ENCODE peak calls at places on chromosome 21, in eight cellular contexts. One of them, this sample, is unnamed.

GRCh38 chr21:39319251-39319756 is 5.9 kb upstream of the BRWD1 start:
- DNase-seq in AG09309: no peak
- DNase-seq in B cell: no peak
- DNase-seq in uterus: no peak
- DNase-seq in lower leg skin: peak
- DNase-seq in mucosa of descending colon: no peak
- DNase-seq in adrenal gland: no peak
- DNase-seq in mesothelial cell of epicardium: no peak
- DNase-seq in this sample: no peak

GRCh38 chr21:36507397-36508018 is 27.6 kb upstream of the CLDN14 start:
- DNase-seq in AG09309: no peak
- DNase-seq in B cell: no peak
- DNase-seq in uterus: no peak
- DNase-seq in lower leg skin: no peak
- DNase-seq in mucosa of descending colon: no peak
- DNase-seq in adrenal gland: no peak
- DNase-seq in mesothelial cell of epicardium: no peak
- DNase-seq in this sample: no peak

GRCh38 chr21:38883142-38883541 is 77.4 kb downstream of the ETS2 start:
- DNase-seq in AG09309: no peak
- DNase-seq in B cell: no peak
- DNase-seq in uterus: no peak
- DNase-seq in lower leg skin: no peak
- DNase-seq in mucosa of descending colon: no peak
- DNase-seq in adrenal gland: no peak
- DNase-seq in mesothelial cell of epicardium: no peak
- DNase-seq in this sample: no peak

GRCh38 chr21:36749935-36750578 is 51.1 kb downstream of the SIM2 start:
- DNase-seq in AG09309: no peak
- DNase-seq in B cell: no peak
- DNase-seq in uterus: no peak
- DNase-seq in lower leg skin: no peak
- DNase-seq in mucosa of descending colon: peak
- DNase-seq in adrenal gland: no peak
- DNase-seq in mesothelial cell of epicardium: peak
- DNase-seq in this sample: no peak

GRCh38 chr21:15774590-15774989 is 44.8 kb downstream of the USP25 start:
- DNase-seq in AG09309: peak
- DNase-seq in B cell: no peak
- DNase-seq in uterus: no peak
- DNase-seq in lower leg skin: no peak
- DNase-seq in mucosa of descending colon: no peak
- DNase-seq in adrenal gland: no peak
- DNase-seq in mesothelial cell of epicardium: no peak
- DNase-seq in this sample: no peak

GRCh38 chr21:37281993-37282392 is 14.9 kb upstream of the VPS26C start:
- DNase-seq in AG09309: no peak
- DNase-seq in B cell: peak
- DNase-seq in uterus: no peak
- DNase-seq in lower leg skin: peak
- DNase-seq in mucosa of descending colon: peak
- DNase-seq in adrenal gland: no peak
- DNase-seq in mesothelial cell of epicardium: no peak
- DNase-seq in this sample: no peak

GRCh38 chr21:14753466-14754258 is 207.5 kb upstream of the SAMSN1 start:
- DNase-seq in AG09309: no peak
- DNase-seq in B cell: no peak
- DNase-seq in uterus: no peak
- DNase-seq in lower leg skin: no peak
- DNase-seq in mucosa of descending colon: peak
- DNase-seq in adrenal gland: no peak
- DNase-seq in mesothelial cell of epicardium: no peak
- DNase-seq in this sample: no peak

GRCh38 chr21:37700641-37701202 is 215.5 kb downstream of the KCNJ6 start:
- DNase-seq in AG09309: peak
- DNase-seq in B cell: peak
- DNase-seq in uterus: no peak
- DNase-seq in lower leg skin: no peak
- DNase-seq in mucosa of descending colon: peak
- DNase-seq in adrenal gland: no peak
- DNase-seq in mesothelial cell of epicardium: no peak
- DNase-seq in this sample: no peak

GRCh38 chr21:37704751-37705150 is 211.5 kb downstream of the KCNJ6 start:
- DNase-seq in AG09309: no peak
- DNase-seq in B cell: no peak
- DNase-seq in uterus: no peak
- DNase-seq in lower leg skin: no peak
- DNase-seq in mucosa of descending colon: no peak
- DNase-seq in adrenal gland: no peak
- DNase-seq in mesothelial cell of epicardium: no peak
- DNase-seq in this sample: no peak

GRCh38 chr21:30306821-30307330 is 13.2 kb downstream of the KRTAP26-1 start:
- DNase-seq in AG09309: no peak
- DNase-seq in B cell: no peak
- DNase-seq in uterus: no peak
- DNase-seq in lower leg skin: no peak
- DNase-seq in mucosa of descending colon: no peak
- DNase-seq in adrenal gland: no peak
- DNase-seq in mesothelial cell of epicardium: no peak
- DNase-seq in this sample: no peak

GRCh38 chr21:23936224-23936623 is 1671.1 kb downstream of the MRPL39 start:
- DNase-seq in AG09309: no peak
- DNase-seq in B cell: peak
- DNase-seq in uterus: no peak
- DNase-seq in lower leg skin: no peak
- DNase-seq in mucosa of descending colon: no peak
- DNase-seq in adrenal gland: peak
- DNase-seq in mesothelial cell of epicardium: no peak
- DNase-seq in this sample: no peak

GRCh38 chr21:28233536-28234220 is 759.0 kb downstream of the LTN1 start:
- DNase-seq in AG09309: no peak
- DNase-seq in B cell: no peak
- DNase-seq in uterus: no peak
- DNase-seq in lower leg skin: no peak
- DNase-seq in mucosa of descending colon: no peak
- DNase-seq in adrenal gland: no peak
- DNase-seq in mesothelial cell of epicardium: no peak
- DNase-seq in this sample: no peak

GRCh38 chr21:28230559-28230958 is 762.1 kb downstream of the LTN1 start:
- DNase-seq in AG09309: no peak
- DNase-seq in B cell: no peak
- DNase-seq in uterus: no peak
- DNase-seq in lower leg skin: no peak
- DNase-seq in mucosa of descending colon: no peak
- DNase-seq in adrenal gland: no peak
- DNase-seq in mesothelial cell of epicardium: no peak
- DNase-seq in this sample: no peak

GRCh38 chr21:28237661-28238060 is 755.0 kb downstream of the LTN1 start:
- DNase-seq in AG09309: no peak
- DNase-seq in B cell: no peak
- DNase-seq in uterus: no peak
- DNase-seq in lower leg skin: peak
- DNase-seq in mucosa of descending colon: no peak
- DNase-seq in adrenal gland: no peak
- DNase-seq in mesothelial cell of epicardium: no peak
- DNase-seq in this sample: no peak

GRCh38 chr21:28239345-28239744 is 753.3 kb downstream of the LTN1 start:
- DNase-seq in AG09309: no peak
- DNase-seq in B cell: no peak
- DNase-seq in uterus: no peak
- DNase-seq in lower leg skin: peak
- DNase-seq in mucosa of descending colon: no peak
- DNase-seq in adrenal gland: no peak
- DNase-seq in mesothelial cell of epicardium: no peak
- DNase-seq in this sample: no peak

DNA sequence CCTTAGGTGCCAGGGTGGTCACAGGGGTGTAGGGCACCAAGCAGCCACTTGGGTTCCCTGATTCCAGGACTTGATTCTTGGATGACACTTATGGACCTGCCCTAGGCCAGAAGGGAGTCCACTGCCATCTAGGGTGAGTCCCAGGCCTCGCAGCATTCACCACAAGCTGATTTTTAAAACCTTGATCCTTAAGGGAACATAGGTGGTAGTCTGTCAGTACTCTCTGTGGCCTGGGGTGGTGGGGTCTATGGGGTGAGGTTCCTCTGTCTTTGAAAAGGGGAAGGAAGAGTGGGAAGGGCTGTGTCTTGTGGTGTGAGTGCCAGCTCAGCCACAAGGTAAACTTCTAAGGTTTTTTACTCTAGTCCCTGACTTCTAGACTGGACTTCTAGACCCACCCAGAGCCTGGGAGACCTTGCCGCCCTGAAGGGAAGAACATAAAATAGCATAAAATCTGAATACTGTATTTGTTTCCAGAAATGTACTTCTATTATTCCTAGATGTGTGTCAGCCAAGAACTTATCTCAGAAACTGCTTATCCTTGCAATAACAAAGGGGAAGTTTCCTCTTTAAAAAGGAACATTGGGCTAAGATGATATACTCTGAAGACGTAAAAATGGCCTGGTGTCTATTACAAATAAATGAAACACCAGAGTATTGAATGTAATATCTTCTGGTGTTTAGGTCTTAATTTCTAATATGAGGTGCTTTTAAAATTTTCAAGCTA is 757.3 kb downstream of the LTN1 start:
- DNase-seq in AG09309: no peak
- DNase-seq in B cell: no peak
- DNase-seq in uterus: no peak
- DNase-seq in lower leg skin: peak
- DNase-seq in mucosa of descending colon: peak
- DNase-seq in adrenal gland: peak
- DNase-seq in mesothelial cell of epicardium: no peak
- DNase-seq in this sample: peak
- TF ChIP-seq CTCF in AG09309: peak
- TF ChIP-seq CTCF in B cell: no peak
- TF ChIP-seq CTCF in uterus: no peak
- TF ChIP-seq CTCF in lower leg skin: no peak
- TF ChIP-seq CTCF in mucosa of descending colon: no peak
- TF ChIP-seq CTCF in adrenal gland: peak
- TF ChIP-seq CTCF in mesothelial cell of epicardium: no peak
- TF ChIP-seq CTCF in this sample: no peak

DNA sequence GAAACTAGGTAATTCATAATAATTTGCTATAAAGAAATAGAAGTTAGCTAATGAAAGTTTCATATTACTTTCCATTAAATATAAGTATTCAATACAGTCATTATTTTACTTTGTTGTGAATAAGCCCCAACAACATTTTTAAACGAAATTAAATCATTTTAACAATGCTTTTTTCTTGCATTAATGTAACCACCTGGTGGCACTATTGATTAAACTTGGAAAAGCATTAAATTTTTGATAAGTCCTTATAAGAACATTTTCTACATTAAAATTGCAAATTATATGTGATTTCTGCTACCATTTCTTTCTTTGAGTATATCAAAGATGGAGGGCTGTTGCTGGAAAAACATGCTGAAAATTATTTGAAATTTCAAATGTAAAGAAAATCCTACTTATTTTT is 918.8 kb upstream of the TMPRSS15 start:
- DNase-seq in AG09309: no peak
- DNase-seq in B cell: no peak
- DNase-seq in uterus: no peak
- DNase-seq in lower leg skin: no peak
- DNase-seq in mucosa of descending colon: no peak
- DNase-seq in adrenal gland: no peak
- DNase-seq in mesothelial cell of epicardium: no peak
- DNase-seq in this sample: no peak
- TF ChIP-seq CTCF in AG09309: no peak
- TF ChIP-seq CTCF in B cell: no peak
- TF ChIP-seq CTCF in uterus: no peak
- TF ChIP-seq CTCF in lower leg skin: no peak
- TF ChIP-seq CTCF in mucosa of descending colon: no peak
- TF ChIP-seq CTCF in adrenal gland: no peak
- TF ChIP-seq CTCF in mesothelial cell of epicardium: peak
- TF ChIP-seq CTCF in this sample: no peak

GRCh38 chr21:40516336-40516735 is 330.6 kb downstream of the DSCAM start:
- DNase-seq in AG09309: no peak
- DNase-seq in B cell: no peak
- DNase-seq in uterus: no peak
- DNase-seq in lower leg skin: no peak
- DNase-seq in mucosa of descending colon: peak
- DNase-seq in adrenal gland: peak
- DNase-seq in mesothelial cell of epicardium: no peak
- DNase-seq in this sample: no peak

GRCh38 chr21:40507978-40508377 is 339.0 kb downstream of the DSCAM start:
- DNase-seq in AG09309: peak
- DNase-seq in B cell: no peak
- DNase-seq in uterus: no peak
- DNase-seq in lower leg skin: no peak
- DNase-seq in mucosa of descending colon: no peak
- DNase-seq in adrenal gland: no peak
- DNase-seq in mesothelial cell of epicardium: no peak
- DNase-seq in this sample: no peak

GRCh38 chr21:40511976-40512375 is 335.0 kb downstream of the DSCAM start:
- DNase-seq in AG09309: peak
- DNase-seq in B cell: no peak
- DNase-seq in uterus: no peak
- DNase-seq in lower leg skin: no peak
- DNase-seq in mucosa of descending colon: no peak
- DNase-seq in adrenal gland: no peak
- DNase-seq in mesothelial cell of epicardium: no peak
- DNase-seq in this sample: no peak

GRCh38 chr21:40512590-40512989 is 334.4 kb downstream of the DSCAM start:
- DNase-seq in AG09309: no peak
- DNase-seq in B cell: no peak
- DNase-seq in uterus: no peak
- DNase-seq in lower leg skin: no peak
- DNase-seq in mucosa of descending colon: no peak
- DNase-seq in adrenal gland: no peak
- DNase-seq in mesothelial cell of epicardium: no peak
- DNase-seq in this sample: no peak
- TF ChIP-seq CTCF in AG09309: peak
- TF ChIP-seq CTCF in B cell: peak
- TF ChIP-seq CTCF in uterus: no peak
- TF ChIP-seq CTCF in lower leg skin: no peak
- TF ChIP-seq CTCF in mucosa of descending colon: peak
- TF ChIP-seq CTCF in adrenal gland: no peak
- TF ChIP-seq CTCF in mesothelial cell of epicardium: peak
- TF ChIP-seq CTCF in this sample: no peak

GRCh38 chr21:44760376-44760775 is 41.2 kb downstream of the UBE2G2 start:
- DNase-seq in AG09309: no peak
- DNase-seq in B cell: no peak
- DNase-seq in uterus: no peak
- DNase-seq in lower leg skin: peak
- DNase-seq in mucosa of descending colon: no peak
- DNase-seq in adrenal gland: no peak
- DNase-seq in mesothelial cell of epicardium: peak
- DNase-seq in this sample: no peak

GRCh38 chr21:44759628-44760285 is 41.9 kb downstream of the UBE2G2 start:
- DNase-seq in AG09309: no peak
- DNase-seq in B cell: no peak
- DNase-seq in uterus: no peak
- DNase-seq in lower leg skin: peak
- DNase-seq in mucosa of descending colon: no peak
- DNase-seq in adrenal gland: no peak
- DNase-seq in mesothelial cell of epicardium: peak
- DNase-seq in this sample: no peak

GRCh38 chr21:44762221-44763049 is 39.2 kb downstream of the UBE2G2 start:
- DNase-seq in AG09309: no peak
- DNase-seq in B cell: no peak
- DNase-seq in uterus: no peak
- DNase-seq in lower leg skin: no peak
- DNase-seq in mucosa of descending colon: no peak
- DNase-seq in adrenal gland: no peak
- DNase-seq in mesothelial cell of epicardium: peak
- DNase-seq in this sample: peak

GRCh38 chr21:44761747-44762208 is 39.8 kb downstream of the UBE2G2 start:
- DNase-seq in AG09309: no peak
- DNase-seq in B cell: no peak
- DNase-seq in uterus: no peak
- DNase-seq in lower leg skin: no peak
- DNase-seq in mucosa of descending colon: peak
- DNase-seq in adrenal gland: no peak
- DNase-seq in mesothelial cell of epicardium: peak
- DNase-seq in this sample: peak

GRCh38 chr21:44761011-44761729 is 40.5 kb downstream of the UBE2G2 start:
- DNase-seq in AG09309: no peak
- DNase-seq in B cell: no peak
- DNase-seq in uterus: no peak
- DNase-seq in lower leg skin: no peak
- DNase-seq in mucosa of descending colon: peak
- DNase-seq in adrenal gland: no peak
- DNase-seq in mesothelial cell of epicardium: peak
- DNase-seq in this sample: no peak
- TF ChIP-seq CTCF in AG09309: peak
- TF ChIP-seq CTCF in B cell: no peak
- TF ChIP-seq CTCF in uterus: no peak
- TF ChIP-seq CTCF in lower leg skin: no peak
- TF ChIP-seq CTCF in mucosa of descending colon: peak
- TF ChIP-seq CTCF in adrenal gland: no peak
- TF ChIP-seq CTCF in mesothelial cell of epicardium: peak
- TF ChIP-seq CTCF in this sample: no peak

This sample was measured in upper lobe of left lung.